ENCODE peak calls at places on chromosomes 7 and 10, in four cellular contexts. V, I, K and E are unnamed samples.

GRCh38 chr7:121132940-121133339 is 144.4 kb downstream of the CPED1 start:
- DNase-seq in V (no peak), I (no peak), K (no peak), E (no peak)

GRCh38 chr7:34759477-34760125 is 101.6 kb downstream of the NPSR1 start:
- DNase-seq in V (peak; percentile 54), I (peak; percentile 70), K (no peak), E (no peak)

GRCh38 chr7:1283337-1283736 is 50.7 kb downstream of the UNCX start:
- DNase-seq in V (no peak), I (no peak), K (no peak), E (no peak)

GRCh38 chr10:113019692-113020424 is 69.8 kb downstream of the TCF7L2 start:
- DNase-seq in V (no peak), I (no peak), K (no peak), E (no peak)

GRCh38 chr7:141154131-141154732 is 80.4 kb downstream of the TMEM178B start:
- DNase-seq in V (no peak), I (no peak), K (no peak), E (no peak)

GRCh38 chr10:91090761-91091529 is 129.5 kb upstream of the PCGF5 start:
- DNase-seq in V (no peak), I (no peak), K (no peak), E (no peak)

GRCh38 chr7:148299877-148300276 is 290.7 kb upstream of the C7orf33 start:
- DNase-seq in V (no peak), I (no peak), K (no peak), E (no peak)

GRCh38 chr7:153109561-153109960 is 350.0 kb downstream of the ACTR3B start:
- DNase-seq in V (no peak), I (no peak), K (no peak), E (no peak)

GRCh38 chr10:817371-817770 is 114.1 kb downstream of the LARP4B start:
- DNase-seq in V (peak; percentile 24), I (no peak), K (no peak), E (no peak)

GRCh38 chr10:102620615-102621417 is 23.5 kb upstream of the TRIM8 start:
- DNase-seq in V (no peak), I (no peak), K (no peak), E (no peak)

GRCh38 chr7:47602272-47603004 is 20.5 kb upstream of the TNS3 start:
- DNase-seq in V (peak; percentile 71), I (no peak), K (no peak), E (no peak)

GRCh38 chr7:72217151-72217550 is 195.0 kb downstream of the CALN1 start:
- DNase-seq in V (peak; percentile 11), I (no peak), K (no peak), E (no peak)

GRCh38 chr7:134690016-134690415 is 43.4 kb downstream of the BPGM start:
- DNase-seq in V (no peak), I (peak; percentile 75), K (peak; percentile 44), E (no peak)

GRCh38 chr10:70324341-70324861 is 40.6 kb upstream of the NPFFR1 start:
- DNase-seq in V (no peak), I (no peak), K (no peak), E (no peak)
- H3K4me3 ChIP-seq in V (no peak overlapping the region), I (no peak overlapping the region), K (no peak overlapping the region), E (no peak overlapping the region)

GRCh38 chr7:104931181-104931781 is 82.7 kb upstream of the KMT2E start:
- DNase-seq in V (no peak), I (peak; percentile 19), K (no peak), E (no peak)

GRCh38 chr7:104928721-104929400 is 85.1 kb upstream of the KMT2E start:
- DNase-seq in V (no peak), I (no peak), K (no peak), E (no peak)

GRCh38 chr7:104926905-104927454 is 87.0 kb upstream of the KMT2E start:
- DNase-seq in V (no peak), I (no peak), K (no peak), E (no peak)

GRCh38 chr7:104933022-104933421 is 81.0 kb upstream of the KMT2E start:
- DNase-seq in V (no peak), I (no peak), K (no peak), E (no peak)

DNA sequence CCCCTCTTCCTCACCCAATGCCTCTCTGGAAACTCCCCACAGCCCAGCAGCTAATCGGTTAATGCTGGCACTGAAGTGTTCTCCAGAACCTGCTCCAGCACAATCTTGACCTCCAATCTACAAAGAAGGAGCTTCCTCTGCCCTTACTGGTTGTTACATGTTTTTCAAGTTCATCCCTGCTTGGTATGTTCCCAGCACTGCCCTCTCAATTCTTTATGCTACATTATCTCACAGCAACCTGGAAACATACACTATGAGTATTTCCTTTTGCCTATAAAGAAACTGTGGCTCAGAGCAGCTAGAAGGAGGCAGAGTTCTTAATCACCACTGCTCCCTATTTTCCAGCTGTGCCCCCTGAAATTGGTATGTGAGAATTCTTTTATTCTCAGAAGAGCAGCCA is 84.1 kb upstream of the KMT2E start:
- DNase-seq in V (peak; percentile 76), I (peak; percentile 4), K (no peak), E (no peak)
- H3K4me3 ChIP-seq in V (no peak overlapping the region), I (no peak overlapping the region), K (no peak overlapping the region), E (no peak overlapping the region)

GRCh38 chr10:77500754-77501151 is 136.9 kb downstream of the KCNMA1 start:
- DNase-seq in V (no peak), I (no peak), K (no peak), E (no peak)
- H3K4me3 ChIP-seq in V (no peak overlapping the region), I (no peak overlapping the region), K (no peak overlapping the region), E (no peak overlapping the region)

GRCh38 chr7:127252380-127252718 is 392 bp downstream of the GRM8 start:
- DNase-seq in V (no peak), I (no peak), K (no peak), E (no peak)
- H3K4me3 ChIP-seq in V (peak overlapping the region; percentile 64), I (peak overlapping the region; percentile 70), K (peak overlapping the region; percentile 28), E (peak overlapping the region; percentile 16)

DNA sequence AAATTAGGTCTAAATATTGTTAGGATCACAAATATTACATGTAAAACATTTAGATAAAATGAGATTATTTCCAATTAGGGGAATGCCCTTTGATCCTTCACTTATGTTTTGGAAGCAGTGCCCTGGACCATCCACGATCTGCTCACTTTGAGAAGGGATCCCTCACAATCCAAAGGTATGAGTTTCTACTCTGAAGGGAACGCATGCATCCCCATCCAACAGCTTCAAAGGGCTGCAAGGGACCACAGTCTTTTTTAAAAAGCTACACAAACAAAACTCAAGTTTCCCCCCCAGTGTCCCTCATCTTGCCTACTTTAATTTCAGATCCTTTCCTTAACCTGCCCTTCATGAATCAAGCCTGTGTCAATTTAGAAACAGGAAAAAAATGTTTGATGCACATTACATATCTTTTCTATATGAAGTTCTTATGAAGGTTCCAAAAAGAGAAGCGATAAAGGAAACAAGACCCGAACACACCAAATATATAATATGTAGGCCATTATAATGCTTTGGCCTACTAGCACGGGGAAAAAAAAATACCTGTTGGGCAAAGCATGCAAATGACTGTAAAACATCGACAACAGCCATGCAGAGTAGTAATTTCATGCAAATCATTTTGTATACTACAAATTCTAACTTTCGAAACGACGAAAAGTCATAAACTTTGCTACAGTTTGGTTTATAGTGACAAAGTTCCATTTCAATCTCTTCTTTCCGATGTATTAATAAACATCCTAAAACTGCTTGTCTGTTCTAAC is 2.0 kb downstream of the EIF3A start:
- DNase-seq in V (no peak), I (no peak), K (no peak), E (no peak)
- H3K4me3 ChIP-seq in V (peak overlapping the region; percentile 92), I (peak overlapping the region; percentile 76), K (peak overlapping the region; percentile 97), E (peak overlapping the region; percentile 93)

GRCh38 chr7:108094933-108095710 is 35.0 kb downstream of the LAMB4 start:
- DNase-seq in V (peak; percentile 94), I (peak; percentile 96), K (peak; percentile 95), E (peak; percentile 72)
- H3K4me3 ChIP-seq in V (no peak overlapping the region), I (peak overlapping the region; percentile 57), K (peak overlapping the region; percentile 2), E (no peak overlapping the region)

GRCh38 chr7:19113855-19114590 is 3.4 kb downstream of the TWIST1 start:
- DNase-seq in V (peak; percentile 51), I (peak; percentile 38), K (no peak), E (no peak)
- H3K4me3 ChIP-seq in V (no peak overlapping the region), I (peak overlapping the region; percentile 96), K (peak overlapping the region; percentile 63), E (peak overlapping the region; percentile 87)

GRCh38 chr7:99693100-99693426 is 13.3 kb upstream of the CYP3A5 start:
- DNase-seq in V (no peak), I (no peak), K (no peak), E (no peak)

GRCh38 chr7:99694201-99694911 is 14.6 kb upstream of the CYP3A5 start:
- DNase-seq in V (no peak), I (no peak), K (no peak), E (no peak)

GRCh38 chr7:99694912-99695304 is 15.1 kb upstream of the CYP3A5 start:
- DNase-seq in V (no peak), I (no peak), K (no peak), E (no peak)

DNA sequence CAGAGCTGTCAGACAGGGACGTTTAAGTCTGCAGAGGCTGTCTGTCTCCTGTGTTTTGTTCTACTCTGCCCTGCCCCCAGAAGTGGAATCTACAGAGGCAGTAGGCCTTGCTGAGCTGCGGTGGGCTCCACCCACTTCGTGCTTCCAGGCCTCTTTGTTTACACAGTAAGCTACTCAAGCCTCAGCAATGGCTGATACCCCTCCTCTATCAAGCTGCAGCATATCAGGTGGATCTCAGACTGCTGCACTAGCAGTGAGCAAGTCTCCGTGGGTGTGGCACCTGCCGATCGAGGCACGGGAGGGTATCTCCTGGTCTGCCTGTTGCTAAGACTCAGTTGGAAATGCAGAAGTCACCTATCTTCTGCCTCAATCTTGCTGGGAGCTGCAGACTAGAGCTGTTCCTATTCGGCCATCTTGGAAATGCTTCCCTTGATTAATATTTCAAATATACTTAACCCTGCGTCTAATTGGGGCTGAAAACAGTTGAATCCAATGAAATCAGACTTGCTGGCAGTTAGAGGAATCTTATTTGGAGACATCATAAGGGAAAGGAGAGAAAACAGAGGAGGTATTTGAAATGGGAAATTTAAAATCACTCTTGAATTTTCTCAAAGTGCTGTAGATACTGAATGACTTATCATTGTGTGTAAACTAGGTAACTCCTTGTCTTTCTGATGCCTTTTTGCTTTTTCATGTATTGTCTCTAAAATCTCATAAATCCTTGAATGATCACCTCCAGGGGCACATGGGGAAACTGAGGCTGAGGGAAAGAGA is 13.8 kb upstream of the CYP3A5 start:
- DNase-seq in V (peak; percentile 26), I (no peak), K (no peak), E (no peak)
- H3K4me3 ChIP-seq in V (no peak overlapping the region), I (no peak overlapping the region), K (no peak overlapping the region), E (no peak overlapping the region)

GRCh38 chr10:101216631-101217425 is 12.4 kb downstream of the LBX1 start:
- DNase-seq in V (no peak), I (no peak), K (no peak), E (no peak)
- H3K4me3 ChIP-seq in V (no peak overlapping the region), I (no peak overlapping the region), K (no peak overlapping the region), E (no peak overlapping the region)

GRCh38 chr7:11237742-11238141 is 264.1 kb downstream of the PHF14 start:
- DNase-seq in V (no peak), I (no peak), K (no peak), E (no peak)
- H3K4me3 ChIP-seq in V (no peak overlapping the region), I (no peak overlapping the region), K (no peak overlapping the region), E (no peak overlapping the region)